ENCODE peak calls at places on chromosomes 6 and 20, in six cellular contexts. O is OCI-LY7, C is GM23248, Z is PC-3, X is hepatocyte, I is HCT116. K is an unnamed sample.

GRCh38 chr6:124962617-124963415 is 579 bp downstream of the RNF217 start:
- DNase-seq in O (no peak), C (peak), Z (peak), X (peak), I (no peak), K (peak)

GRCh38 chr6:39065561-39065960 is 17.0 kb downstream of the GLP1R start:
- DNase-seq in O (no peak), C (no peak), Z (no peak), X (no peak), I (no peak), K (no peak)

GRCh38 chr20:36090223-36090622 is 64.3 kb upstream of the EPB41L1 start:
- DNase-seq in O (no peak), C (no peak), Z (no peak), X (no peak), I (no peak), K (no peak)

GRCh38 chr20:64093013-64093503 is 8.9 kb upstream of the LKAAEAR1 start:
- DNase-seq in O (no peak), C (peak), Z (no peak), X (no peak), I (no peak), K (peak)

GRCh38 chr6:158414900-158415299 is 102.6 kb downstream of the TULP4 start:
- DNase-seq in O (no peak), C (peak), Z (peak), X (no peak), I (no peak), K (no peak)

GRCh38 chr6:70225052-70225451 is 77.8 kb downstream of the COL9A1 start:
- DNase-seq in O (no peak), C (no peak), Z (no peak), X (no peak), I (no peak), K (no peak)

GRCh38 chr20:62717933-62718332 is 9.3 kb downstream of the NTSR1 start:
- DNase-seq in O (no peak), C (peak), Z (no peak), X (no peak), I (no peak), K (no peak)

GRCh38 chr6:108941867-108942266 is 93.6 kb downstream of the ARMC2 start:
- DNase-seq in O (no peak), C (no peak), Z (no peak), X (no peak), I (no peak), K (no peak)

GRCh38 chr20:7571521-7572065 is 368.7 kb downstream of the HAO1 start:
- DNase-seq in O (no peak), C (peak), Z (no peak), X (no peak), I (no peak), K (no peak)

GRCh38 chr20:3406481-3407425 is 716 bp downstream of the DNAAF9 start:
- DNase-seq in O (no peak), C (peak), Z (no peak), X (peak), I (no peak), K (peak)

GRCh38 chr6:33802186-33803061 is 1.4 kb downstream of the MLN start:
- DNase-seq in O (no peak), C (no peak), Z (no peak), X (no peak), I (no peak), K (peak)

GRCh38 chr20:49544535-49544934 is 23.4 kb downstream of the PTGIS start:
- DNase-seq in O (no peak), C (no peak), Z (no peak), X (no peak), I (no peak), K (no peak)

GRCh38 chr20:22939181-22939580 is 95.9 kb upstream of the SSTR4 start:
- DNase-seq in O (no peak), C (no peak), Z (no peak), X (no peak), I (no peak), K (no peak)
- TF ChIP-seq EZH2phosphoT487 in O (no peak), C (no peak), Z (no peak), X (no peak), I (no peak), K (no peak)

GRCh38 chr20:25864986-25865714 is 168.5 kb upstream of the ZNF337 start:
- DNase-seq in O (no peak), C (no peak), Z (no peak), X (no peak), I (no peak), K (no peak)
- H2AFZ ChIP-seq in O (no peak), C (peak), Z (peak), X (peak), I (peak), K (peak)

GRCh38 chr6:12083763-12084162 is 71.7 kb downstream of the HIVEP1 start:
- DNase-seq in O (no peak), C (peak), Z (no peak), X (no peak), I (no peak), K (no peak)
- TF ChIP-seq EZH2phosphoT487 in O (no peak), C (no peak), Z (no peak), X (no peak), I (no peak), K (no peak)

GRCh38 chr6:4775591-4776492 is at the start of gene CDYL:
- DNase-seq in O (peak), C (peak), Z (peak), X (peak), I (peak), K (peak)

GRCh38 chr6:4772750-4773149 is 3.5 kb upstream of the CDYL start:
- DNase-seq in O (no peak), C (no peak), Z (no peak), X (no peak), I (no peak), K (no peak)

GRCh38 chr6:4776493-4776966 is 326 bp downstream of the CDYL start:
- DNase-seq in O (peak), C (peak), Z (no peak), X (no peak), I (no peak), K (peak)

GRCh38 chr6:4774296-4774695 is 1.9 kb upstream of the CDYL start:
- DNase-seq in O (no peak), C (no peak), Z (no peak), X (no peak), I (no peak), K (no peak)

GRCh38 chr6:4774715-4775590 is 1.3 kb upstream of the CDYL start:
- DNase-seq in O (no peak), C (peak), Z (no peak), X (peak), I (no peak), K (peak)
- H2AFZ ChIP-seq in O (no peak), C (peak), Z (peak), X (peak), I (peak), K (peak)

K was measured in neural progenitor cell.